ENCODE peak calls at places on chromosomes 16 and 17, in eight cellular contexts. P is heart left ventricle, L is esophagus muscularis mucosa, T is body of pancreas, X is mucosa of descending colon, W is ovary, F is SK-N-SH, D is IMR-90. O is an unnamed sample. For H3K4me1, the result is how much of the 10 kb centered on the place peaks cover.

GRCh38 chr16:88014954-88015805 is 63.9 kb downstream of the BANP start:
- DNase-seq in W (no peak), F (no peak), D (no peak), P (no peak), L (no peak), T (no peak), X (peak), O (no peak)

GRCh38 chr17:66540131-66540781 is 237.8 kb downstream of the PRKCA start:
- DNase-seq in L (no peak), P (peak), D (peak), T (peak), W (peak), X (peak), F (peak), O (no peak)

GRCh38 chr17:59769891-59770290 is 62.4 kb downstream of the VMP1 start:
- DNase-seq in F (no peak), P (no peak), W (no peak), D (no peak), T (no peak), L (no peak), X (no peak), O (no peak)

GRCh38 chr17:68346448-68346847 is 55.2 kb downstream of the ARSG start:
- DNase-seq in W (no peak), D (no peak), T (peak), P (peak), X (peak), F (no peak), L (no peak), O (no peak)

GRCh38 chr17:82213251-82214011 is 789 bp upstream of the CCDC57 start:
- DNase-seq in P (no peak), W (peak), D (peak), T (peak), F (peak), X (peak), L (no peak), O (peak)

GRCh38 chr17:20095366-20096080 is 86.4 kb downstream of the SPECC1 start:
- DNase-seq in T (peak), X (no peak), L (no peak), D (peak), F (peak), W (peak), P (peak), O (peak)

GRCh38 chr16:46747777-46748651 is at the start of gene MYLK3:
- DNase-seq in X (no peak), F (no peak), L (no peak), W (no peak), P (peak), T (no peak), D (no peak), O (no peak)

GRCh38 chr16:85238233-85238647 is 126.0 kb upstream of the CIBAR2 start:
- DNase-seq in W (peak), L (peak), T (peak), F (peak), D (peak), X (peak), P (no peak), O (peak)

GRCh38 chr17:68588362-68588761 is 12.8 kb downstream of the FAM20A start:
- DNase-seq in W (no peak), X (no peak), D (no peak), T (no peak), P (no peak), L (no peak), F (no peak), O (no peak)

GRCh38 chr17:81342062-81342699 is 47.1 kb upstream of the SLC38A10 start:
- DNase-seq in D (no peak), L (no peak), T (peak), X (no peak), W (no peak), F (no peak), P (no peak), O (no peak)

GRCh38 chr16:59259074-59259963 is 525.2 kb upstream of the GOT2 start:
- DNase-seq in T (no peak), X (no peak), D (no peak), F (no peak), L (no peak), P (no peak), W (no peak), O (no peak)

GRCh38 chr17:36949461-36949927 is 740 bp downstream of the AATF start:
- DNase-seq in P (no peak), L (no peak), F (no peak), T (no peak), W (no peak), D (peak), X (no peak), O (no peak)

GRCh38 chr17:35238817-35239216 is 4.1 kb upstream of the SLFN5 start:
- DNase-seq in L (no peak), P (no peak), F (no peak), D (peak), W (no peak), T (no peak), X (no peak), O (no peak)

GRCh38 chr16:78002915-78003538 is 19.3 kb upstream of the CLEC3A start:
- DNase-seq in X (peak), T (peak), P (peak), D (peak), L (peak), F (peak), W (peak), O (peak)

GRCh38 chr17:77354420-77354720 is 213.6 kb downstream of the SEC14L1 start:
- DNase-seq in X (no peak), W (no peak), T (no peak), F (no peak), D (no peak), P (no peak), L (no peak), O (no peak)

GRCh38 chr17:45801386-45801785 is 17.3 kb downstream of the CRHR1 start:
- DNase-seq in P (no peak), L (no peak), D (no peak), T (no peak), W (no peak), X (no peak), F (no peak), O (no peak)

GRCh38 chr17:28563475-28563874 is 7.8 kb downstream of the PIGS start:
- DNase-seq in P (no peak), F (no peak), X (no peak), D (peak), T (no peak), L (no peak), W (no peak), O (no peak)

GRCh38 chr17:37541880-37542675 is 52.4 kb downstream of the DUSP14 start:
- DNase-seq in F (no peak), D (peak), L (no peak), P (no peak), T (no peak), W (no peak), X (no peak), O (no peak)

GRCh38 chr16:62741692-62742091 is 705.5 kb upstream of the CDH8 start:
- DNase-seq in X (no peak), D (no peak), F (no peak), P (no peak), W (no peak), T (no peak), L (no peak), O (no peak)

GRCh38 chr17:68441064-68441770 is 16.1 kb downstream of the WIPI1 start:
- DNase-seq in X (no peak), T (no peak), D (peak), F (no peak), P (no peak), L (no peak), W (no peak), O (peak)

GRCh38 chr17:42120161-42121065 is 754 bp downstream of the KAT2A start:
- DNase-seq in D (no peak), X (peak), L (no peak), F (peak), P (no peak), T (no peak), W (no peak), O (peak)

GRCh38 chr17:78473951-78474630 is 95.6 kb downstream of the PGS1 start:
- DNase-seq in L (no peak), F (no peak), P (no peak), T (no peak), W (no peak), X (no peak), D (peak), O (no peak)

GRCh38 chr17:56653877-56654276 is 60.4 kb downstream of the NOG start:
- DNase-seq in P (no peak), T (no peak), F (peak), X (no peak), D (peak), L (no peak), W (no peak), O (no peak)

GRCh38 chr17:42883802-42884553 is 16.6 kb upstream of the G6PC1 start:
- DNase-seq in P (no peak), T (no peak), D (no peak), W (no peak), X (no peak), L (no peak), F (no peak), O (no peak)

GRCh38 chr16:80824623-80825364 is 20.4 kb upstream of the CDYL2 start:
- DNase-seq in D (peak), F (peak), X (no peak), W (no peak), T (peak), L (no peak), P (no peak), O (peak)

GRCh38 chr16:58329147-58329546 is 34.3 kb upstream of the PRSS54 start:
- DNase-seq in W (no peak), P (no peak), D (peak), T (no peak), F (no peak), X (no peak), L (no peak), O (no peak)

GRCh38 chr17:27940503-27940902 is 47.3 kb upstream of the LYRM9 start:
- DNase-seq in F (no peak), X (no peak), T (peak), W (no peak), D (no peak), L (no peak), P (no peak), O (no peak)

GRCh38 chr17:15882058-15882720 is 62.7 kb upstream of the ADORA2B start:
- DNase-seq in L (no peak), X (no peak), W (no peak), T (no peak), P (no peak), F (no peak), D (no peak), O (no peak)
- TF ChIP-seq CTCF in L (no peak), X (no peak), W (no peak), T (no peak), P (no peak), F (no peak), D (no peak), O (peak)

DNA sequence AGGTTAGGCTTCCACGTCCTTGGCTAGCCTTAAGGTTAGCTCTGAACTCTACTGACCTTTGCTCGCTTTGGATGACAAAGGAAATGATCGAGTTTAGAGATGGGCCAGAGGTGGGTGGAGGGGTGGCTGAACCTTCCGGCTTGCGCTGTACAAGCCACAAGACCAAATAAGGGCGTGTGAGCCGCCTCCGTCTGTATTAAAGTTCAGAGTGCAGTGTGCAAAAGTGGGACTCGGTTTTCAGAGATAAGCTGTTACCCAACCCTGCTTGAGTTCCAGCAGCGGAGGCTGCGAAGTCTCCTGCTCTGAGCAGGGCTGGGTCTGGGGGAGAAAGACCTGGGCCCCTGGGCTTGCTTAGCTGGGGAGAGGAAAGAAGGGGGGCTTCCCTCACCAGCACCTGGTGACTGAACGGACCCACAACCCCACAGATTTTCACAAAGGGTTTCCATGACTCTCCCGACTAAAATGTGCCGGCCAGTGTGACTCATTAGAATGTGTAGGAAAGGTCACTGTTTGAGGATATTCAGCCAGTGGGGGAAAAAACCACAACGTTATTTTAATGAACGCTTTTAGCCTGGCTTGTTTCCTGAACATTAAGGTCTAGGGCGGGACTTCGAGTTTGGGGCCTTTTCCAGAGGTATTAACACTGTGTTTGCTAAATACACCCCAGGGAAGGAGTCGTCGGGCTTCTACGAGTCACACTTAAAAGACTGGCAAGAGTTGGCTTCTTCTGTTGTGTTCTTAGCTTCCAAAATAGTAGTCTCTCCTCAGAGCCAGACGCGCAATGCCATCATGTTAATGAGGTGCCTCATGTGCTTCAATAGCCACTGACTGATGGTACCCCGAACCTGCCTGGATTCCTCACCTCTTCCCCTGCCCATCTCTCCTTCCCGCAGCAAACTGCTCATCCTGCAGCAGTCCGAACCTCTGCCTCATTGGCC is 67.0 kb downstream of the CENPV start:
- DNase-seq in W (peak), P (peak), L (peak), F (peak), T (peak), D (peak), X (peak), O (peak)
- H3K4me1 ChIP-seq in W (under half), P (under half), L (under half), F (under half), T (under half), D (under half), X (half or more), O (under half)

GRCh38 chr16:31480851-31481250 is 2.1 kb upstream of the SLC5A2 start:
- DNase-seq in P (peak), T (no peak), F (no peak), X (peak), D (no peak), L (no peak), W (no peak), O (no peak)

GRCh38 chr16:31477220-31478216 is 5.4 kb upstream of the SLC5A2 start:
- DNase-seq in D (no peak), X (peak), W (no peak), T (peak), F (no peak), P (no peak), L (no peak), O (no peak)

GRCh38 chr16:31476305-31477219 is 4.6 kb downstream of the TGFB1I1 start:
- DNase-seq in L (no peak), T (peak), W (no peak), P (peak), D (no peak), X (peak), F (peak), O (no peak)

GRCh38 chr16:31478956-31479355 is 4.0 kb upstream of the SLC5A2 start:
- DNase-seq in L (no peak), T (no peak), W (no peak), D (no peak), F (no peak), P (no peak), X (peak), O (no peak)

GRCh38 chr16:31479752-31480151 is 3.2 kb upstream of the SLC5A2 start:
- DNase-seq in D (no peak), X (peak), W (no peak), F (no peak), T (no peak), P (no peak), L (no peak), O (no peak)
- TF ChIP-seq CTCF in D (no peak), X (no peak), W (no peak), F (no peak), T (no peak), P (no peak), L (no peak), O (no peak)

DNA sequence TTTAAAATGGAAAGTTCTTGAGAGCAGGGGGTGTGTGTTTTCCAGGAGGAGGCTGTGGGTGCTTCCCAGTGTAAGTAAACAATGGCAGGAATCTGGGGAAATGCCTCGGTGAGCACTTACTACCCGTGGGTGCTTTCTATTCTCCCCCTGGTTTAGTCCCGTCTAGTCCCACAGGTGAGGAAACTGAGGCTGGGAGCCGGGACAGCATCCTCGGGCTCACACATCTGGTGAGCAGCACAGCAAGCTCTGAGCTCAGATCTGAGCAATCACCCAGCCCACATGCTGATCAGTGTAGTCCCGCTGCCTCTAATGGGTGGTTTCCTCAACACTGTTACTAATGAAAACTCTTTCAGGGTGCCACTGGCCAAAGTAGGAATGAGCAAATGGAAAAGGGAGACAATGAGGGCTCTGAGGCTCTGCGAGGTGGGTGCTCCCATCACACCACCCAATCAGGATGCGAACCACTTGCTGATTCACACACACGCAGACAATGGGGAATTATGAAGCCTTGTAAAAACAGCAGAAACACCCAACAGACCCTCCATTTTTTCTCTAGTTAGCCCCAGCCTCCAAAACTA is 202.6 kb downstream of the PARN start:
- DNase-seq in W (no peak), X (no peak), T (no peak), L (no peak), P (no peak), D (peak), F (no peak), O (no peak)
- H3K4me1 ChIP-seq in W (under half), X (under half), T (under half), L (under half), P (under half), D (under half), F (under half), O (under half)

GRCh38 chr16:8812162-8812843 is 14.7 kb downstream of the PMM2 start:
- DNase-seq in D (no peak), W (no peak), P (no peak), L (no peak), T (no peak), F (no peak), X (no peak), O (no peak)
- TF ChIP-seq CTCF in D (no peak), W (no peak), P (no peak), L (no peak), T (no peak), F (no peak), X (no peak), O (no peak)

O was measured in BE2C.